ENCODE peak calls at places on chromosomes 11 and 22, in five cellular contexts. J, R, U, K and M are unnamed samples.

GRCh38 chr11:119044708-119045107 is 12.3 kb downstream of the HYOU1 start:
- DNase-seq in U (peak), K (no peak), J (no peak), R (no peak), M (no peak)

GRCh38 chr11:123519055-123519796 is 89.2 kb downstream of the GRAMD1B start:
- DNase-seq in J (no peak), K (peak), R (no peak), U (peak), M (no peak)

GRCh38 chr11:11931461-11932055 is 76.9 kb downstream of the DKK3 start:
- DNase-seq in K (no peak), J (no peak), R (peak), U (peak), M (no peak)

GRCh38 chr22:34804588-34804987 is 261.4 kb upstream of the ISX start:
- DNase-seq in J (no peak), K (no peak), U (peak), R (no peak), M (no peak)

GRCh38 chr11:130209128-130209932 is 49.7 kb downstream of the ST14 start:
- DNase-seq in R (no peak), K (no peak), U (no peak), J (no peak), M (peak)

GRCh38 chr22:49157529-49158339 is 669.9 kb downstream of the BRD1 start:
- DNase-seq in J (no peak), K (no peak), U (no peak), R (no peak), M (peak)

GRCh38 chr11:134050541-134051383 is 18.1 kb upstream of the JAM3 start:
- DNase-seq in R (peak), U (peak), K (peak), J (peak), M (peak)

GRCh38 chr22:21867528-21868266 is at the start of gene MAPK1:
- DNase-seq in R (peak), J (peak), K (peak), U (peak), M (peak)

GRCh38 chr11:19242184-19242932 is 1.6 kb upstream of the E2F8 start:
- DNase-seq in U (peak), R (peak), K (no peak), J (no peak), M (no peak)

GRCh38 chr22:36457688-36458450 is 23.6 kb downstream of the TXN2 start:
- DNase-seq in U (no peak), J (no peak), K (no peak), R (peak), M (no peak)

GRCh38 chr22:43946391-43946680 is 8.9 kb upstream of the SAMM50 start:
- DNase-seq in J (no peak), K (no peak), R (no peak), U (no peak), M (no peak)

GRCh38 chr22:37776639-37777005 is 31.1 kb upstream of the GCAT start:
- DNase-seq in J (no peak), K (no peak), R (no peak), U (no peak), M (no peak)

GRCh38 chr22:30234786-30235470 is 11.6 kb downstream of the LIF start:
- DNase-seq in U (no peak), K (no peak), J (no peak), R (no peak), M (no peak)

GRCh38 chr22:20131593-20131855 is at the start of gene ZDHHC8:
- DNase-seq in J (peak), K (no peak), U (no peak), R (peak), M (no peak)

GRCh38 chr22:46894081-46894671 is 131.7 kb downstream of the TBC1D22A start:
- DNase-seq in R (no peak), J (no peak), K (no peak), U (no peak), M (no peak)

GRCh38 chr22:35561796-35562526 is 21.3 kb downstream of the RASD2 start:
- DNase-seq in R (no peak), J (no peak), U (peak), K (no peak), M (no peak)

GRCh38 chr11:117915672-117916235 is 13.4 kb downstream of the TMPRSS13 start:
- DNase-seq in U (no peak), K (no peak), J (no peak), R (no peak), M (peak)

GRCh38 chr22:39240841-39241631 is 3.7 kb downstream of the PDGFB start:
- DNase-seq in K (no peak), U (no peak), J (no peak), R (peak), M (no peak)

GRCh38 chr11:67483901-67484665 is 1.3 kb downstream of the AIP start:
- DNase-seq in U (no peak), J (no peak), K (no peak), R (no peak), M (peak)

GRCh38 chr11:63670077-63670737 is 969 bp downstream of the ATL3 start:
- DNase-seq in U (no peak), K (no peak), R (peak), J (no peak), M (no peak)

GRCh38 chr11:120536091-120536796 is 24.7 kb downstream of the GRIK4 start:
- DNase-seq in R (no peak), J (no peak), U (no peak), K (no peak), M (no peak)

GRCh38 chr22:23397008-23397617 is 183.0 kb downstream of the IGLL1 start:
- DNase-seq in K (no peak), R (no peak), U (no peak), J (no peak), M (no peak)

GRCh38 chr11:76712125-76712524 is 41.6 kb upstream of the LRRC32 start:
- DNase-seq in K (no peak), J (no peak), R (no peak), U (no peak), M (no peak)

GRCh38 chr22:31206896-31207687 is 5.0 kb upstream of the LIMK2 start:
- DNase-seq in J (no peak), K (no peak), U (no peak), R (no peak), M (no peak)

GRCh38 chr22:43554694-43555365 is 143.0 kb downstream of the MPPED1 start:
- DNase-seq in J (no peak), K (no peak), U (no peak), R (no peak), M (no peak)

GRCh38 chr11:101327908-101328307 is 198.3 kb upstream of the PGR start:
- DNase-seq in J (no peak), U (no peak), R (no peak), K (no peak), M (no peak)

GRCh38 chr11:2156416-2157182 is 4.4 kb downstream of the INS start:
- DNase-seq in K (peak), R (peak), U (peak), J (peak), M (peak)

GRCh38 chr11:6315811-6316425 is 4.4 kb downstream of the CAVIN3 start:
- DNase-seq in R (peak), K (peak), U (peak), J (no peak), M (peak)

GRCh38 chr11:37449146-37449545 is 851.1 kb upstream of the RAG2 start:
- DNase-seq in U (peak), R (no peak), J (no peak), K (no peak), M (no peak)

GRCh38 chr11:6488831-6489230 is 7.5 kb downstream of the TIMM10B start:
- DNase-seq in U (no peak), K (no peak), R (no peak), J (no peak), M (no peak)